ENCODE peak calls at places on chromosomes 2 and 18, in four cellular contexts. One of them, this sample, is unnamed.

GRCh38 chr2:121293450-121294325 is 8.7 kb upstream of the TFCP2L1 start:
- DNase-seq in breast epithelium: no peak
- DNase-seq in HCT116: no peak
- DNase-seq in spleen: no peak
- DNase-seq in this sample: no peak

GRCh38 chr18:62899534-62899933 is 184.2 kb downstream of the PHLPP1 start:
- DNase-seq in breast epithelium: no peak
- DNase-seq in HCT116: no peak
- DNase-seq in spleen: no peak
- DNase-seq in this sample: no peak

GRCh38 chr2:16261791-16262190 is 321.4 kb downstream of the MYCN start:
- DNase-seq in breast epithelium: no peak
- DNase-seq in HCT116: no peak
- DNase-seq in spleen: no peak
- DNase-seq in this sample: no peak

GRCh38 chr18:45974088-45974536 is 7.0 kb upstream of the EPG5 start:
- DNase-seq in breast epithelium: no peak
- DNase-seq in HCT116: peak
- DNase-seq in spleen: no peak
- DNase-seq in this sample: no peak

GRCh38 chr2:216789088-216789487 is 70.8 kb downstream of the TNP1 start:
- DNase-seq in breast epithelium: no peak
- DNase-seq in HCT116: no peak
- DNase-seq in spleen: no peak
- DNase-seq in this sample: no peak

GRCh38 chr2:116582850-116583249 is 1231.6 kb upstream of the DDX18 start:
- DNase-seq in breast epithelium: no peak
- DNase-seq in HCT116: no peak
- DNase-seq in spleen: no peak
- DNase-seq in this sample: no peak

GRCh38 chr2:1749489-1749748 is 5.1 kb upstream of the PXDN start:
- DNase-seq in breast epithelium: no peak
- DNase-seq in HCT116: no peak
- DNase-seq in spleen: no peak
- DNase-seq in this sample: no peak

GRCh38 chr2:119678021-119678656 is 862 bp upstream of the TMEM177 start:
- DNase-seq in breast epithelium: no peak
- DNase-seq in HCT116: no peak
- DNase-seq in spleen: peak
- DNase-seq in this sample: no peak

GRCh38 chr2:217058791-217059755 is 199.2 kb upstream of the TNP1 start:
- DNase-seq in breast epithelium: no peak
- DNase-seq in HCT116: no peak
- DNase-seq in spleen: no peak
- DNase-seq in this sample: no peak

GRCh38 chr2:10220516-10221391 is 82.0 kb upstream of the HPCAL1 start:
- DNase-seq in breast epithelium: no peak
- DNase-seq in HCT116: no peak
- DNase-seq in spleen: peak
- DNase-seq in this sample: no peak

GRCh38 chr2:226077841-226078240 is 678.3 kb downstream of the NYAP2 start:
- DNase-seq in breast epithelium: no peak
- DNase-seq in HCT116: no peak
- DNase-seq in spleen: no peak
- DNase-seq in this sample: no peak

GRCh38 chr18:49006641-49007136 is 55.9 kb upstream of the SMAD7 start:
- DNase-seq in breast epithelium: no peak
- DNase-seq in HCT116: no peak
- DNase-seq in spleen: peak
- DNase-seq in this sample: no peak

GRCh38 chr2:232439758-232440135 is 16.2 kb upstream of the ALPI start:
- DNase-seq in breast epithelium: peak
- DNase-seq in HCT116: no peak
- DNase-seq in spleen: peak
- DNase-seq in this sample: no peak

GRCh38 chr18:30920757-30921156 is 121.8 kb downstream of the DSC3 start:
- DNase-seq in breast epithelium: no peak
- DNase-seq in HCT116: no peak
- DNase-seq in spleen: no peak
- DNase-seq in this sample: no peak

GRCh38 chr2:2057125-2057721 is 273.9 kb downstream of the MYT1L start:
- DNase-seq in breast epithelium: no peak
- DNase-seq in HCT116: peak
- DNase-seq in spleen: peak
- DNase-seq in this sample: no peak

GRCh38 chr2:66569974-66570373 is 135.0 kb downstream of the MEIS1 start:
- DNase-seq in breast epithelium: no peak
- DNase-seq in HCT116: no peak
- DNase-seq in spleen: no peak
- DNase-seq in this sample: no peak

GRCh38 chr2:63013448-63013847 is 37.2 kb upstream of the OTX1 start:
- DNase-seq in breast epithelium: no peak
- DNase-seq in HCT116: no peak
- DNase-seq in spleen: no peak
- DNase-seq in this sample: no peak

GRCh38 chr2:86552889-86553288 is 10.4 kb downstream of the CHMP3 start:
- DNase-seq in breast epithelium: no peak
- DNase-seq in HCT116: no peak
- DNase-seq in spleen: no peak
- DNase-seq in this sample: no peak

GRCh38 chr2:10398496-10398895 is 49.6 kb downstream of the ODC1 start:
- DNase-seq in breast epithelium: no peak
- DNase-seq in HCT116: no peak
- DNase-seq in spleen: peak
- DNase-seq in this sample: no peak

GRCh38 chr2:20667151-20667530 is 197 bp downstream of the GDF7 start:
- DNase-seq in breast epithelium: no peak
- DNase-seq in HCT116: no peak
- DNase-seq in spleen: no peak
- DNase-seq in this sample: no peak

GRCh38 chr2:241803387-241804325 is 5.3 kb upstream of the NEU4 start:
- DNase-seq in breast epithelium: no peak
- DNase-seq in HCT116: no peak
- DNase-seq in spleen: peak
- DNase-seq in this sample: peak

GRCh38 chr2:236578980-236579745 is 9.5 kb downstream of the ACKR3 start:
- DNase-seq in breast epithelium: no peak
- DNase-seq in HCT116: no peak
- DNase-seq in spleen: no peak
- DNase-seq in this sample: no peak

GRCh38 chr2:239690651-239691631 is 290.1 kb upstream of the HDAC4 start:
- DNase-seq in breast epithelium: no peak
- DNase-seq in HCT116: no peak
- DNase-seq in spleen: no peak
- DNase-seq in this sample: peak

GRCh38 chr2:197236816-197237215 is 73.8 kb downstream of the ANKRD44 start:
- DNase-seq in breast epithelium: no peak
- DNase-seq in HCT116: no peak
- DNase-seq in spleen: no peak
- DNase-seq in this sample: no peak
- H3K4me3 ChIP-seq in breast epithelium: no peak
- H3K4me3 ChIP-seq in HCT116: no peak
- H3K4me3 ChIP-seq in spleen: no peak
- H3K4me3 ChIP-seq in this sample: no peak

DNA sequence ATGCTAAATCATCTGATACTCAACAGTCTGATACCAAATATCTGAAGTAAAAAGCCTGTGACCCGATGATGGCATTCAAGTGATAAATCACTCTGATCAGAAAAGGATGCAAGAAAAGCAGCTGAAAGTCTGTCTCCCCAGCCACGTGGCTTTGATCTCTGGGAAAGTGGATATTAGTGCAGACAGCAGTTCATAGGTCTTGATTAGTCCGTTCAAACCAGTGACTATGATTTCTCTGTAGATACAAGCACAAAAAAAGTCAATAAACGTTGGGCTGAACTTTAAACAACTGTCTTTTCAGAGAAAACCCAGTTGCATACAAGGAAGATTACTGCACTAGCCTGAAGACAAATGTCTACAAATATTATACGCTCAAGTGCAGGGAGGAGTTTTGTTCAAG is 107.7 kb upstream of the CDC42EP3 start:
- DNase-seq in breast epithelium: no peak
- DNase-seq in HCT116: no peak
- DNase-seq in spleen: no peak
- DNase-seq in this sample: no peak
- TF ChIP-seq POLR2AphosphoS5 in breast epithelium: no peak
- TF ChIP-seq POLR2AphosphoS5 in HCT116: no peak
- TF ChIP-seq POLR2AphosphoS5 in spleen: no peak
- TF ChIP-seq POLR2AphosphoS5 in this sample: no peak

DNA sequence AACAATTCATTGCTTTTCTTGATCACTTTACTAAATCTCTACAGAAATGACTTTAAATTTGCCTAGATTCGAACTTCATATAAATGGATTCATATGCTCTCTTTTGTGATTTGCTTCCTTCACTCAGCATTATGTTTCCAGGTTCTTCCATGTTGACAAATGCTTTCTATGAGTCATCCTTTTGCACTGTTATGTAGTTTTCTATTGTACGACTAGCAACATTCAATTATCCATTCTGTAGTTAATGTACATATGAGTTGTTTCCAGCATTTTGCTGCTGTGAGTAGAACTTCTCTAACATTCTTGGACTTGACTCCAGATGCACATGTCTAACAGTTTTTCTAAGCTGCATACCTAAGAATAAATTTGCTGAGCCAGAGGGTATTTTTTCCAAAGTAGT is 66.5 kb upstream of the NEUROD1 start:
- DNase-seq in breast epithelium: no peak
- DNase-seq in HCT116: no peak
- DNase-seq in spleen: no peak
- DNase-seq in this sample: no peak
- H3K4me3 ChIP-seq in breast epithelium: no peak
- H3K4me3 ChIP-seq in HCT116: no peak
- H3K4me3 ChIP-seq in spleen: no peak
- H3K4me3 ChIP-seq in this sample: no peak

GRCh38 chr18:34223164-34223892 is 1.4 kb downstream of the NOL4 start:
- DNase-seq in breast epithelium: no peak
- DNase-seq in HCT116: no peak
- DNase-seq in spleen: peak
- DNase-seq in this sample: no peak

GRCh38 chr18:34223893-34224422 is 755 bp downstream of the NOL4 start:
- DNase-seq in breast epithelium: no peak
- DNase-seq in HCT116: no peak
- DNase-seq in spleen: no peak
- DNase-seq in this sample: no peak

GRCh38 chr18:34224423-34225217 is at the start of gene NOL4:
- DNase-seq in breast epithelium: peak
- DNase-seq in HCT116: no peak
- DNase-seq in spleen: peak
- DNase-seq in this sample: no peak

GRCh38 chr18:34222025-34222395 is 2.7 kb downstream of the NOL4 start:
- DNase-seq in breast epithelium: no peak
- DNase-seq in HCT116: no peak
- DNase-seq in spleen: peak
- DNase-seq in this sample: no peak

GRCh38 chr18:34222396-34223163 is 2.1 kb downstream of the NOL4 start:
- DNase-seq in breast epithelium: no peak
- DNase-seq in HCT116: no peak
- DNase-seq in spleen: peak
- DNase-seq in this sample: no peak
- TF ChIP-seq POLR2AphosphoS5 in breast epithelium: no peak
- TF ChIP-seq POLR2AphosphoS5 in HCT116: no peak
- TF ChIP-seq POLR2AphosphoS5 in spleen: no peak
- TF ChIP-seq POLR2AphosphoS5 in this sample: no peak

GRCh38 chr2:73828389-73828817 is 358 bp upstream of the STAMBP start:
- DNase-seq in breast epithelium: no peak
- DNase-seq in HCT116: no peak
- DNase-seq in spleen: no peak
- DNase-seq in this sample: no peak

GRCh38 chr2:73827660-73828388 is 937 bp upstream of the STAMBP start:
- DNase-seq in breast epithelium: no peak
- DNase-seq in HCT116: no peak
- DNase-seq in spleen: no peak
- DNase-seq in this sample: no peak

GRCh38 chr2:73828818-73829570 is at the start of gene STAMBP:
- DNase-seq in breast epithelium: peak
- DNase-seq in HCT116: peak
- DNase-seq in spleen: peak
- DNase-seq in this sample: peak

GRCh38 chr2:73832905-73833304 is 4.1 kb downstream of the STAMBP start:
- DNase-seq in breast epithelium: no peak
- DNase-seq in HCT116: no peak
- DNase-seq in spleen: no peak
- DNase-seq in this sample: no peak

DNA sequence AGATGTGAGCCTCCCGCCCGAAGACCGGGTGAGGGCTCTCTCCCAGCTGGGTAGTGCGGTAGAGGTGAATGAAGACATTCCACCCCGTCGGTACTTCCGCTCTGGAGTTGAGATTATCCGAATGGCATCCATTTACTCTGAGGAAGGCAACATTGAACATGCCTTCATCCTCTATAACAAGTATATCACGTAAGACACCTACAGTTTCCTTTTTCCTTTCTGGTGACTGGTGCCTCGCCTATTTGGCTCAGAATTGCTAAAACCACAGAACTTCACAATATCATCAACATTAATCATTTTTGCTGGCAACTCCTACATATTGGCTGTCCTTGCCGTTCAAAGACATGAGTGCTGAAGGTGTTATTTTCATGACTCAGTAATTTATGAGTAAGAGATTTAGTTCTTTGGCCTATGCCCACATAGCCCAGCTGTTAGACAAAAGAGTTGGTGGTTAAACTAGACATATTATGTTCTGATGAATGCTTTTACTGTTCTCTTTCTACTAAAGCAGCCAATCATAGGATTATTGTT is 2.2 kb downstream of the STAMBP start:
- DNase-seq in breast epithelium: no peak
- DNase-seq in HCT116: no peak
- DNase-seq in spleen: no peak
- DNase-seq in this sample: no peak
- H3K4me3 ChIP-seq in breast epithelium: no peak
- H3K4me3 ChIP-seq in HCT116: no peak
- H3K4me3 ChIP-seq in spleen: no peak
- H3K4me3 ChIP-seq in this sample: no peak